ENCODE peak calls at places on chromosome 2, in eight cellular contexts. F is neuronal stem cell; V is K562; A is tibial artery; C is CD4-positive, CD25-positive, alpha-beta regulatory T cell; N is lung; Q is left ventricle myocardium inferior; J is uterus. U is an unnamed sample. For H3K4me1 and H3K36me3, the result is how much of the 10 kb centered on the place peaks cover.

GRCh38 chr2:43819489-43820163 is 19.0 kb downstream of the ABCG5 start:
- DNase-seq in V (no peak), J (no peak), Q (no peak), A (no peak), N (no peak), C (no peak), F (no peak), U (no peak)

GRCh38 chr2:12714391-12715221 is 2.1 kb upstream of the TRIB2 start:
- DNase-seq in F (no peak), C (no peak), A (no peak), V (no peak), Q (no peak), N (peak), J (no peak), U (no peak)

GRCh38 chr2:193462411-193462810 is 1267.7 kb upstream of the TMEFF2 start:
- DNase-seq in J (no peak), C (no peak), N (no peak), V (no peak), Q (no peak), A (no peak), F (no peak), U (no peak)

GRCh38 chr2:235866373-235866772 is 301.8 kb downstream of the GBX2 start:
- DNase-seq in N (no peak), C (no peak), V (no peak), Q (no peak), J (no peak), F (no peak), A (no peak), U (no peak)

GRCh38 chr2:23235292-23235691 is 149.7 kb upstream of the KLHL29 start:
- DNase-seq in Q (no peak), J (no peak), F (no peak), A (no peak), V (no peak), C (no peak), N (no peak), U (no peak)

GRCh38 chr2:59080465-59081181 is 839.5 kb upstream of the FANCL start:
- DNase-seq in F (no peak), C (no peak), J (no peak), A (no peak), Q (no peak), N (no peak), V (no peak), U (no peak)

GRCh38 chr2:65351948-65352595 is 80.3 kb downstream of the SPRED2 start:
- DNase-seq in F (no peak), A (no peak), Q (no peak), V (no peak), J (no peak), C (no peak), N (no peak), U (no peak)

GRCh38 chr2:141927536-141927935 is 203.3 kb downstream of the LRP1B start:
- DNase-seq in V (no peak), N (no peak), F (no peak), C (no peak), J (no peak), Q (no peak), A (no peak), U (no peak)

GRCh38 chr2:29226808-29227207 is 111.6 kb downstream of the CLIP4 start:
- DNase-seq in A (no peak), N (no peak), V (no peak), J (no peak), Q (no peak), C (no peak), F (no peak), U (no peak)

GRCh38 chr2:221392228-221392881 is 179.7 kb downstream of the EPHA4 start:
- DNase-seq in J (no peak), F (no peak), A (no peak), N (no peak), V (no peak), C (no peak), Q (no peak), U (no peak)

GRCh38 chr2:54558976-54559410 is 102.9 kb downstream of the SPTBN1 start:
- DNase-seq in J (no peak), A (no peak), F (no peak), V (no peak), C (no peak), N (no peak), Q (no peak), U (no peak)

GRCh38 chr2:57880967-57881366 is 165.6 kb upstream of the VRK2 start:
- DNase-seq in N (no peak), C (no peak), A (no peak), J (no peak), V (no peak), F (no peak), Q (no peak), U (no peak)

GRCh38 chr2:175815537-175815936 is 186.5 kb downstream of the LNPK start:
- DNase-seq in A (no peak), C (no peak), Q (no peak), F (no peak), V (no peak), J (no peak), N (no peak), U (no peak)

GRCh38 chr2:45237128-45237527 is 227.9 kb upstream of the SIX2 start:
- DNase-seq in N (no peak), F (no peak), V (no peak), A (no peak), J (no peak), C (no peak), Q (no peak), U (no peak)

GRCh38 chr2:41475959-41476358 is 571.9 kb upstream of the PKDCC start:
- DNase-seq in Q (no peak), A (no peak), N (no peak), C (no peak), J (no peak), F (no peak), V (no peak), U (no peak)

GRCh38 chr2:237227190-237227988 is 141.7 kb downstream of the COPS8 start:
- DNase-seq in V (no peak), A (no peak), J (no peak), C (no peak), N (no peak), F (no peak), Q (no peak), U (no peak)

GRCh38 chr2:42112418-42112817 is 56.7 kb upstream of the EML4 start:
- DNase-seq in C (no peak), A (no peak), N (no peak), Q (no peak), V (no peak), J (no peak), F (no peak), U (no peak)

GRCh38 chr2:223941579-223942277 is 3.4 kb downstream of the WDFY1 start:
- DNase-seq in J (no peak), N (no peak), A (no peak), C (peak), Q (no peak), F (no peak), V (no peak), U (no peak)

DNA sequence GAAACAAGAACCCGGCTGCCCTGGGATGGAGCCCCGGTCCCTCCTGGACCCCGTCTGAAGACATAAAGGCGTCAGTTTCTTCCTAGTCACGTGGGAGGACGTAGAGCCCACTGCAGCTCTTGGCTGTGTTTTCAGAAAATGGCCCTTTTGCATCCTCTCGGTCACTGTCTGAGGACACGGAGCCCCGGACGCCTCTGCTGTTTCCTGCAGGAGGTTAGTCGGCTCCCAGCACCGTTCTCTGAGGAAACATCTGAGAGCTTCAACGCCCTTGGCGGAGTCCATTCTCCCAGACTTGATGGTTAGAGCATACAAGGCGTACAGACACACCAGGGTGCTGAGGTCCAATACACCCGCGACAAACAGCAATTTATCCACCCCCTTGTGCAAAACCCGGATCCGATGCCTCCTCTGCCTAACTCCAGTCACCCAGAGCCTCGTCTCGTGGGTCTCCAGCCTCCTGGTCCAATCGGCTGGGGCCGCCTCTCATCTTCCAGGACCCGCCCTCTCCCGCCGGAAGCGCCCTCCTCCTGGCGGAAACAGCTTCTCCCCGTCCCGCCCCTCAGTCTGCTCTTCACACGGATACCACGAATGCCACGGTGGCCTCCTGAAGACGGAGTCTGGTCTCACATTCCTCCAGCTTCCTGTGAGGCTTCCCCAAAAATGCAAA is 119.4 kb downstream of the TMEM18 start:
- DNase-seq in Q (peak), C (no peak), F (no peak), V (peak), A (no peak), N (no peak), J (no peak), U (no peak)
- H3K4me3 ChIP-seq in Q (peak), C (no peak), F (no peak), V (peak), A (peak), N (no peak), J (no peak), U (no peak)

GRCh38 chr2:20602803-20603202 is 48.1 kb downstream of the HS1BP3 start:
- DNase-seq in N (no peak), A (no peak), J (no peak), C (no peak), V (no peak), Q (no peak), F (no peak), U (no peak)
- H3K4me1 ChIP-seq in N (under half), A (under half), J (under half), C (under half), V (under half), Q (half or more), F (under half), U (under half)

GRCh38 chr2:47050021-47050760 is 104.9 kb downstream of the STPG4 start:
- DNase-seq in Q (no peak), A (no peak), J (no peak), N (no peak), V (no peak), F (no peak), C (no peak), U (no peak)
- H3K36me3 ChIP-seq in Q (under half), A (under half), J (under half), N (under half), V (under half), F (under half), C (half or more), U (under half)

DNA sequence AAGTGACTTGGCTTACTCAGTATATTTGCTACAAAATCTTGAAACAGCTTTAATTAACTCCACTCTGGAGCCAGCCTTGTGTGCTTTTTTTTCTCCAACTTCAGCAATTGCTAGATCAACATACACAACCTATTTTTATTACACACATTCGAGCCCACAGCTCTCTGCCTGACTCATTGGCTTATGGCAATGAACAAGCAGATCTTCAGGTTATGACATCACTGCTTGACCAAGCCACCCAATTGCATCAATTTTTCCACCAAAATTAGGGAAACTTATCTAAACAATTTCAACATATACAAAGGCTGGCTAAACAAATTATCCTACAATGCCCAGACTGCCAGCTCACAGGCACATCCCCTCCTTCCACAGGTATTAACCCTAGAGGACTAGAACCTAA is 39.6 kb upstream of the PDK1 start:
- DNase-seq in A (no peak), J (no peak), C (no peak), F (no peak), N (no peak), V (no peak), Q (no peak), U (no peak)
- H3K4me3 ChIP-seq in A (no peak), J (no peak), C (no peak), F (no peak), N (no peak), V (no peak), Q (no peak), U (no peak)

DNA sequence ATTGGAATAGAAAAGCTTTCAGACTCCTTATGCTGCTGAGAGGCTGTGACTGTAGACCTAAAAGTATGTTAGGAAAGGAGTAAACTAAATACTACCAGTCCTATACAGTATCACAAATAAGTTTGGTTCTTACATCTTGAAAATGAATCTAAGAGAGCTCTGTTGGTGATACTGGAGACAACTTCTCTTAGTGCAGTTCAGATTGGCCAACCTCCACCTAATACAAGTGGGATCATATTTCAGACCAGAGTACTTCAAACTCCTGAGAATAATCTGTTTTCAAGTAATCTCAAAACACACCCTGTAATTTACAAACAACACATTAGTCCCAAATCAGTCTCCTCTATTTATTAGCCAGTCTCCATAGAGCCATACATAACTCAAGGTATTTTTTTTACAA is 121.6 kb downstream of the ANTXR1 start:
- DNase-seq in V (no peak), N (no peak), Q (no peak), J (no peak), A (no peak), F (no peak), C (no peak), U (no peak)
- H3K4me1 ChIP-seq in V (under half), N (under half), Q (under half), J (under half), A (under half), F (under half), C (under half), U (under half)

GRCh38 chr2:218744615-218745014 is 34.0 kb downstream of the TTLL4 start:
- DNase-seq in V (no peak), Q (no peak), F (no peak), N (no peak), J (no peak), A (no peak), C (no peak), U (no peak)

GRCh38 chr2:218745559-218746469 is 35.2 kb downstream of the TTLL4 start:
- DNase-seq in Q (peak), N (no peak), V (no peak), J (no peak), F (no peak), C (no peak), A (no peak), U (no peak)

GRCh38 chr2:218745160-218745558 is 34.5 kb downstream of the TTLL4 start:
- DNase-seq in J (no peak), Q (no peak), C (no peak), F (no peak), N (peak), A (no peak), V (no peak), U (no peak)

GRCh38 chr2:218746960-218747359 is 35.0 kb upstream of the CYP27A1 start:
- DNase-seq in Q (no peak), C (no peak), F (no peak), J (no peak), V (no peak), A (no peak), N (no peak), U (no peak)

GRCh38 chr2:218746470-218746795 is 35.5 kb upstream of the CYP27A1 start:
- DNase-seq in N (no peak), F (no peak), A (no peak), V (no peak), C (no peak), J (no peak), Q (no peak), U (no peak)
- H3K36me3 ChIP-seq in N (under half), F (half or more), A (half or more), V (half or more), C (under half), J (under half), Q (half or more), U (half or more)

DNA sequence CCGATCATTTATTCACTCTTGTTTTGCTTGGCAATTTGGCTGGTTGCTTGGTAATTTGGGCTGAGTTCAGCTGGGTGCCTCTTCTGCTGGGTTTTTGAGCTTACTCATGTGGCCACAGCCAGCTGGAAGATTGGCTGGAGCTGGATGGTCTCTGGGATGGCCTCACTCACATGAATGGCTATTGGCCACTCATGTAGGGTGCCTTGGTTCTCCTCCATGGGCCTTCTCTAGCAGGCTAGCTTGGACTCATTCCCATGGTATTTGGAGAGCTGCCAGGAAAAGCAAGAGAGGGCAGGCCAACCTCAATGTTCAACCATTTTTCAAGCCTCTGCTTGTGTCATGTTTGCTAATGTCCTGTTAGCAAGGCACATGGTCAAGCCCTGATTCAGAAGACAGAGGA is 16.9 kb downstream of the ZAP70 start:
- DNase-seq in A (no peak), J (no peak), C (no peak), Q (no peak), V (no peak), F (no peak), N (no peak), U (no peak)
- H3K4me3 ChIP-seq in A (no peak), J (no peak), C (no peak), Q (no peak), V (no peak), F (no peak), N (no peak), U (no peak)

DNA sequence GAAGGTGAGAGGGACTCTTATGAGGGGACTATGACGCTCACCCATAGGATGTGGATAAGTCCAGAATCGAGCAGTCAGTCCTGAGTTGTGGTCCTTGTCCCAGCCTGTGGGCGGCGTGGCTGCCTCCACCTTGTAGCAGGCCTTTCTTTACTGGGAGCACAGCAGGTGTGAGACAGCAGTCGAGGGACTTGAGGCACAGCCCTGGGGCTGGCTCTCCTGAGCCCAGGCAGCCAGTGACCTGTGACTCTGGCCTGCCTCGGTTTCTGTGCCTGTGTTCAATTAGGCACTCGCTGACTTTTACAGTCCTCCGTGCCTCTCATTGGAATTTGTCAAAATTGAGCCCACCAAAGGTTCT is 8.3 kb downstream of the PPP1R7 start:
- DNase-seq in N (no peak), Q (no peak), C (no peak), J (no peak), V (no peak), A (no peak), F (no peak), U (no peak)
- H3K4me1 ChIP-seq in N (under half), Q (under half), C (under half), J (under half), V (under half), A (under half), F (under half), U (under half)

GRCh38 chr2:173290518-173290917 is 64.2 kb upstream of the CDCA7 start:
- DNase-seq in C (no peak), J (no peak), N (no peak), F (no peak), Q (no peak), A (no peak), V (no peak), U (no peak)

GRCh38 chr2:173288561-173288960 is 66.1 kb upstream of the CDCA7 start:
- DNase-seq in J (no peak), N (no peak), F (no peak), V (no peak), A (no peak), Q (no peak), C (no peak), U (no peak)

GRCh38 chr2:173287594-173287993 is 67.1 kb upstream of the CDCA7 start:
- DNase-seq in V (no peak), N (no peak), Q (no peak), F (no peak), C (no peak), A (no peak), J (no peak), U (no peak)

GRCh38 chr2:173290046-173290445 is 64.6 kb upstream of the CDCA7 start:
- DNase-seq in J (no peak), N (no peak), F (no peak), A (no peak), V (no peak), Q (no peak), C (no peak), U (no peak)

GRCh38 chr2:173291412-173291811 is 63.3 kb upstream of the CDCA7 start:
- DNase-seq in V (no peak), J (no peak), F (no peak), N (no peak), Q (no peak), C (no peak), A (no peak), U (no peak)
- H3K36me3 ChIP-seq in V (under half), J (under half), F (under half), N (under half), Q (under half), C (under half), A (under half), U (under half)

DNA sequence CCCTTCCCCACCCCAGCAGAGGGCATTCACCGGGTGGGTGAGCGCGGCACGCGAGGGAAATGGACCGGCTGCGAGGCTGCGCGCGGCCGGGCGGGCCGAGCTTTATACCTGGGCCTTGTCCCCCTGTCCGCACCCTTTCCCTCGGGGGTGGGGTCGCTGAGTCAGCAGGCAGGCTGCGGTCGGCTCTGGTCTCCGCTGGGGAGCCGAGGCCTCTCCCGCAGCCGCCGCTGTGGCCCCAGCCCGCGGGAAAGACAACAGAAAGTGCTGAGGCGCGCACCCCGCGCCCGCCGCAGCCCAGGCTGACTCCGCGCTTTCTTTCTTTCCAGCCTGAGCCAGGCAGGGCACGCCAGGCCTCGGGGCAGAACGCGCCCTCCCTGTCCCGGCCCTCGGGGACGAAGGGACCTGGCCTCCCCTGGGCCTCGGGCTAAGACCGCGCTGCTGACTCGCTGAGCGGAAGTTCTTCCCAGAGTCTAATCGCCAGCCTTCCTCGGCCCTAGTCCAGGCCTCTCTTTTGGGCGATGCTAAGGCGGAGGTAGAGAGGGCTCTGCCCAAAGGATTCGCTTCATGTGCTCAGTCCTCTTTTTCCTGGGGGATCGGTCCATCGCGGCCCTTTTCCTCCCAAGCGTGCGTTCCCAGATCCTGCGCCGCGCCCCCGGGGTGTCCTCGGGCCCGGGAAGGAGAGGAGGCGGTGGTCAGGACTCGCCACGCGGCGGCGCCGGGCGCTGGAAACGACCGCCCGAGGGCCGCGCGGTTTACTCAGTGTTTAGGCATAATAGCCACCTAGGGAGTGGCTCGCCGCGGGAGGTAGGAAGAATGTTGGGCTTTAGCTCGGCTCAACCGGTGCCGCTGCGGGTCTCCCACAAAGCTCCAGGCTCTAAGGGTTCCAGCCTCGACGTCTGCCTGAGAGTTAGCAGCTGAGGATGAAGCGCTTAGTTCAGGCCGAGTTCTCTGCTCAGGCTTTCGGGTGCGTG is at the start of gene CRYBA2:
- DNase-seq in A (no peak), C (no peak), N (no peak), V (peak), F (no peak), Q (no peak), J (no peak), U (peak)
- H3K4me3 ChIP-seq in A (peak), C (no peak), N (no peak), V (no peak), F (no peak), Q (peak), J (peak), U (no peak)

U was measured in HAP-1.